ENCODE peak calls at places on chromosomes 16 and 17, in eight cellular contexts. D is erythroblast; F is MCF 10A; G is D341Med; C is AG04449; R is CD4-positive, CD25-positive, alpha-beta regulatory T cell; E is heart left ventricle; J is natural killer cell. N is an unnamed sample.

GRCh38 chr17:82065638-82066303 is at the start of gene DUS1L:
- DNase-seq in D (peak; percentile 86), F (peak; percentile 45), G (peak; percentile 99), C (no peak), R (peak; percentile 83), E (peak; percentile 72), J (peak; percentile 74), N (no peak)

GRCh38 chr17:36884495-36885160 is 52.6 kb upstream of the LHX1 start:
- DNase-seq in D (no peak), F (no peak), G (peak; percentile 37), C (no peak), R (no peak), E (no peak), J (no peak), N (no peak)

GRCh38 chr17:4184811-4185210 is 41.8 kb downstream of the CYB5D2 start:
- DNase-seq in D (no peak), F (no peak), G (no peak), C (no peak), R (no peak), E (no peak), J (no peak), N (no peak)

GRCh38 chr17:52170963-52171572 is 12.6 kb upstream of the CA10 start:
- DNase-seq in D (peak; percentile 1), F (peak; percentile 66), G (peak; percentile 77), C (no peak), R (no peak), E (no peak), J (no peak), N (peak; percentile 36)

GRCh38 chr17:14225153-14226004 is 11.3 kb downstream of the CDRT15 start:
- DNase-seq in D (no peak), F (no peak), G (no peak), C (no peak), R (no peak), E (no peak), J (no peak), N (no peak)

GRCh38 chr17:34721326-34721725 is 141.9 kb downstream of the TMEM132E start:
- DNase-seq in D (no peak), F (peak; percentile 14), G (no peak), C (no peak), R (no peak), E (no peak), J (no peak), N (no peak)

GRCh38 chr17:29138991-29139682 is 41.1 kb downstream of the MYO18A start:
- DNase-seq in D (no peak), F (no peak), G (no peak), C (no peak), R (peak; percentile 60), E (peak; percentile 72), J (no peak), N (no peak)

GRCh38 chr17:34378664-34379101 is 15.7 kb upstream of the CCL1 start:
- DNase-seq in D (peak; percentile 39), F (no peak), G (no peak), C (no peak), R (peak; percentile 61), E (no peak), J (no peak), N (no peak)

GRCh38 chr16:87780385-87780989 is 14.7 kb upstream of the KLHDC4 start:
- DNase-seq in D (no peak), F (peak; percentile 79), G (no peak), C (no peak), R (peak; percentile 64), E (peak; percentile 48), J (no peak), N (no peak)

GRCh38 chr16:70460737-70461261 is 6.4 kb downstream of the FCSK start:
- DNase-seq in D (no peak), F (no peak), G (no peak), C (no peak), R (no peak), E (no peak), J (no peak), N (no peak)

GRCh38 chr17:77036841-77037381 is 103.9 kb upstream of the SEC14L1 start:
- DNase-seq in D (peak; percentile 72), F (no peak), G (no peak), C (no peak), R (no peak), E (no peak), J (no peak), N (no peak)

GRCh38 chr17:29102046-29102445 is 59.1 kb downstream of the PIPOX start:
- DNase-seq in D (no peak), F (no peak), G (peak; percentile 74), C (no peak), R (no peak), E (no peak), J (no peak), N (no peak)

GRCh38 chr16:83660282-83660681 is 147.5 kb upstream of the HSBP1 start:
- DNase-seq in D (no peak), F (no peak), G (no peak), C (no peak), R (no peak), E (no peak), J (no peak), N (no peak)

GRCh38 chr17:4986951-4987766 is at the start of gene CAMTA2:
- DNase-seq in D (peak; percentile 86), F (peak; percentile 67), G (peak; percentile 88), C (no peak), R (peak; percentile 85), E (peak; percentile 93), J (peak; percentile 86), N (peak; percentile 53)

GRCh38 chr16:27740496-27741201 is 190.7 kb downstream of the KATNIP start:
- DNase-seq in D (no peak), F (no peak), G (no peak), C (no peak), R (no peak), E (no peak), J (no peak), N (no peak)

GRCh38 chr17:79102214-79102613 is 27.6 kb downstream of the ENGASE start:
- DNase-seq in D (no peak), F (no peak), G (no peak), C (no peak), R (no peak), E (no peak), J (no peak), N (no peak)

GRCh38 chr16:3007957-3008748 is 4.6 kb upstream of the CLDN9 start:
- DNase-seq in D (no peak), F (no peak), G (no peak), C (no peak), R (peak; percentile 28), E (no peak), J (no peak), N (no peak)

GRCh38 chr16:48603647-48604376 is 6.2 kb downstream of the N4BP1 start:
- DNase-seq in D (no peak), F (no peak), G (no peak), C (no peak), R (no peak), E (no peak), J (no peak), N (no peak)

GRCh38 chr17:841313-841712 is 59.2 kb downstream of the MRM3 start:
- DNase-seq in D (peak; percentile 12), F (no peak), G (no peak), C (no peak), R (no peak), E (no peak), J (no peak), N (no peak)

GRCh38 chr17:19642373-19642893 is 6.1 kb upstream of the ALDH3A2 start:
- DNase-seq in D (no peak), F (peak; percentile 12), G (no peak), C (no peak), R (no peak), E (no peak), J (no peak), N (no peak)

GRCh38 chr16:923184-923583 is 47.6 kb downstream of the LMF1 start:
- DNase-seq in D (no peak), F (no peak), G (no peak), C (no peak), R (no peak), E (no peak), J (no peak), N (no peak)

GRCh38 chr17:40176409-40177110 is 710 bp upstream of the RAPGEFL1 start:
- DNase-seq in D (no peak), F (peak; percentile 83), G (peak; percentile 48), C (no peak), R (no peak), E (no peak), J (no peak), N (peak; percentile 73)

GRCh38 chr17:67993998-67994361 is 2.3 kb downstream of the C17orf58 start:
- DNase-seq in D (no peak), F (peak; percentile 33), G (peak; percentile 70), C (no peak), R (no peak), E (no peak), J (no peak), N (peak; percentile 17)

GRCh38 chr17:74746376-74746775 is 2.1 kb upstream of the NHERF1 start:
- DNase-seq in D (no peak), F (no peak), G (no peak), C (no peak), R (no peak), E (no peak), J (no peak), N (no peak)

GRCh38 chr17:41741709-41742108 is 7.3 kb upstream of the HAP1 start:
- DNase-seq in D (no peak), F (no peak), G (no peak), C (no peak), R (no peak), E (no peak), J (no peak), N (no peak)

GRCh38 chr17:68020451-68020779 is 15.1 kb upstream of the KPNA2 start:
- DNase-seq in D (no peak), F (peak; percentile 29), G (no peak), C (no peak), R (peak; percentile 33), E (no peak), J (no peak), N (no peak)

GRCh38 chr17:1629647-1630310 is 1.1 kb upstream of the SLC43A2 start:
- DNase-seq in D (peak; percentile 78), F (peak; percentile 67), G (peak; percentile 73), C (no peak), R (peak; percentile 82), E (no peak), J (peak; percentile 77), N (peak; percentile 39)

GRCh38 chr17:29176500-29177351 is 3.5 kb downstream of the MYO18A start:
- DNase-seq in D (peak; percentile 76), F (peak; percentile 61), G (peak; percentile 48), C (no peak), R (peak; percentile 78), E (peak; percentile 57), J (no peak), N (peak; percentile 42)

GRCh38 chr16:53465606-53466290 is 31.5 kb downstream of the RBL2 start:
- DNase-seq in D (peak; percentile 86), F (peak; percentile 85), G (peak; percentile 38), C (peak; percentile 33), R (no peak), E (no peak), J (no peak), N (peak; percentile 11)

GRCh38 chr17:80737106-80738019 is 192.7 kb downstream of the RPTOR start:
- DNase-seq in D (no peak), F (no peak), G (peak; percentile 33), C (no peak), R (no peak), E (no peak), J (no peak), N (no peak)

GRCh38 chr17:73192219-73192893 is 499 bp upstream of the COG1 start:
- DNase-seq in D (peak; percentile 89), F (peak; percentile 59), G (peak; percentile 95), C (no peak), R (peak; percentile 75), E (peak; percentile 66), J (peak; percentile 68), N (peak; percentile 47)

GRCh38 chr17:74744714-74745547 is 3.5 kb upstream of the NHERF1 start:
- DNase-seq in D (peak; percentile 76), F (peak; percentile 78), G (peak; percentile 88), C (no peak), R (peak; percentile 75), E (peak; percentile 81), J (peak; percentile 89), N (no peak)

N was measured in foreskin keratinocyte.